ENCODE peak calls at places on chromosomes 12 and 14, in eight cellular contexts. One of them, this sample, is unnamed.

GRCh38 chr12:98990648-98991047 is 345.6 kb downstream of the APAF1 start:
- DNase-seq in effector memory CD4-positive, alpha-beta T cell: no peak
- DNase-seq in right atrium auricular region: no peak
- DNase-seq in tibial nerve: no peak
- DNase-seq in body of pancreas: no peak
- DNase-seq in caudate nucleus: no peak
- DNase-seq in PC-3: no peak
- DNase-seq in dorsolateral prefrontal cortex: no peak
- DNase-seq in this sample: no peak

GRCh38 chr12:43653289-43653915 is 101.4 kb upstream of the ADAMTS20 start:
- DNase-seq in caudate nucleus: no peak
- DNase-seq in PC-3: no peak
- DNase-seq in right atrium auricular region: no peak
- DNase-seq in tibial nerve: no peak
- DNase-seq in dorsolateral prefrontal cortex: no peak
- DNase-seq in effector memory CD4-positive, alpha-beta T cell: no peak
- DNase-seq in body of pancreas: no peak
- DNase-seq in this sample: no peak

GRCh38 chr14:33755358-33755757 is 195.5 kb downstream of the EGLN3 start:
- DNase-seq in dorsolateral prefrontal cortex: no peak
- DNase-seq in tibial nerve: no peak
- DNase-seq in PC-3: peak
- DNase-seq in right atrium auricular region: no peak
- DNase-seq in caudate nucleus: no peak
- DNase-seq in body of pancreas: no peak
- DNase-seq in effector memory CD4-positive, alpha-beta T cell: no peak
- DNase-seq in this sample: no peak

GRCh38 chr14:91257328-91258020 is 13.0 kb upstream of the GPR68 start:
- DNase-seq in dorsolateral prefrontal cortex: no peak
- DNase-seq in effector memory CD4-positive, alpha-beta T cell: no peak
- DNase-seq in PC-3: no peak
- DNase-seq in tibial nerve: no peak
- DNase-seq in caudate nucleus: no peak
- DNase-seq in body of pancreas: no peak
- DNase-seq in right atrium auricular region: no peak
- DNase-seq in this sample: no peak

GRCh38 chr12:77337327-77337726 is 272.0 kb upstream of the E2F7 start:
- DNase-seq in right atrium auricular region: no peak
- DNase-seq in body of pancreas: no peak
- DNase-seq in tibial nerve: no peak
- DNase-seq in caudate nucleus: no peak
- DNase-seq in PC-3: peak
- DNase-seq in effector memory CD4-positive, alpha-beta T cell: no peak
- DNase-seq in dorsolateral prefrontal cortex: no peak
- DNase-seq in this sample: no peak

GRCh38 chr14:30484976-30485375 is 74.0 kb upstream of the G2E3 start:
- DNase-seq in body of pancreas: no peak
- DNase-seq in effector memory CD4-positive, alpha-beta T cell: no peak
- DNase-seq in caudate nucleus: no peak
- DNase-seq in dorsolateral prefrontal cortex: no peak
- DNase-seq in tibial nerve: no peak
- DNase-seq in PC-3: no peak
- DNase-seq in right atrium auricular region: no peak
- DNase-seq in this sample: no peak

GRCh38 chr14:99157246-99157645 is 114.8 kb downstream of the BCL11B start:
- DNase-seq in dorsolateral prefrontal cortex: no peak
- DNase-seq in PC-3: no peak
- DNase-seq in body of pancreas: no peak
- DNase-seq in right atrium auricular region: no peak
- DNase-seq in caudate nucleus: no peak
- DNase-seq in effector memory CD4-positive, alpha-beta T cell: no peak
- DNase-seq in tibial nerve: no peak
- DNase-seq in this sample: no peak

GRCh38 chr12:26153421-26154154 is 28.8 kb upstream of the BHLHE41 start:
- DNase-seq in dorsolateral prefrontal cortex: no peak
- DNase-seq in tibial nerve: no peak
- DNase-seq in body of pancreas: peak
- DNase-seq in right atrium auricular region: no peak
- DNase-seq in PC-3: peak
- DNase-seq in effector memory CD4-positive, alpha-beta T cell: no peak
- DNase-seq in caudate nucleus: no peak
- DNase-seq in this sample: no peak

GRCh38 chr14:76500011-76500410 is 124.1 kb downstream of the ESRRB start:
- DNase-seq in tibial nerve: no peak
- DNase-seq in dorsolateral prefrontal cortex: no peak
- DNase-seq in right atrium auricular region: no peak
- DNase-seq in effector memory CD4-positive, alpha-beta T cell: no peak
- DNase-seq in caudate nucleus: no peak
- DNase-seq in body of pancreas: no peak
- DNase-seq in PC-3: peak
- DNase-seq in this sample: no peak

GRCh38 chr12:2566161-2566560 is 228.6 kb upstream of the FKBP4 start:
- DNase-seq in body of pancreas: no peak
- DNase-seq in PC-3: no peak
- DNase-seq in effector memory CD4-positive, alpha-beta T cell: no peak
- DNase-seq in right atrium auricular region: no peak
- DNase-seq in caudate nucleus: no peak
- DNase-seq in tibial nerve: no peak
- DNase-seq in dorsolateral prefrontal cortex: no peak
- DNase-seq in this sample: no peak

GRCh38 chr12:69096669-69097364 is 142.6 kb upstream of the CPSF6 start:
- DNase-seq in PC-3: peak
- DNase-seq in tibial nerve: no peak
- DNase-seq in caudate nucleus: no peak
- DNase-seq in body of pancreas: no peak
- DNase-seq in right atrium auricular region: no peak
- DNase-seq in dorsolateral prefrontal cortex: no peak
- DNase-seq in effector memory CD4-positive, alpha-beta T cell: no peak
- DNase-seq in this sample: no peak

GRCh38 chr14:23141706-23142467 is 22.8 kb upstream of the CEBPE start:
- DNase-seq in effector memory CD4-positive, alpha-beta T cell: no peak
- DNase-seq in right atrium auricular region: peak
- DNase-seq in caudate nucleus: no peak
- DNase-seq in body of pancreas: peak
- DNase-seq in dorsolateral prefrontal cortex: no peak
- DNase-seq in PC-3: peak
- DNase-seq in tibial nerve: no peak
- DNase-seq in this sample: no peak

GRCh38 chr14:104425763-104426691 is 153.5 kb upstream of the C14orf180 start:
- DNase-seq in right atrium auricular region: peak
- DNase-seq in tibial nerve: no peak
- DNase-seq in PC-3: no peak
- DNase-seq in dorsolateral prefrontal cortex: no peak
- DNase-seq in body of pancreas: no peak
- DNase-seq in caudate nucleus: no peak
- DNase-seq in effector memory CD4-positive, alpha-beta T cell: no peak
- DNase-seq in this sample: no peak

GRCh38 chr12:94010307-94010706 is 138.1 kb upstream of the PLXNC1 start:
- DNase-seq in PC-3: no peak
- DNase-seq in dorsolateral prefrontal cortex: no peak
- DNase-seq in tibial nerve: no peak
- DNase-seq in caudate nucleus: no peak
- DNase-seq in right atrium auricular region: no peak
- DNase-seq in effector memory CD4-positive, alpha-beta T cell: no peak
- DNase-seq in body of pancreas: no peak
- DNase-seq in this sample: no peak

GRCh38 chr12:113610698-113611097 is 139.0 kb upstream of the LHX5 start:
- DNase-seq in caudate nucleus: no peak
- DNase-seq in body of pancreas: no peak
- DNase-seq in right atrium auricular region: no peak
- DNase-seq in effector memory CD4-positive, alpha-beta T cell: no peak
- DNase-seq in dorsolateral prefrontal cortex: no peak
- DNase-seq in PC-3: no peak
- DNase-seq in tibial nerve: no peak
- DNase-seq in this sample: no peak
- H3K27ac ChIP-seq in caudate nucleus: no peak
- H3K27ac ChIP-seq in body of pancreas: no peak
- H3K27ac ChIP-seq in right atrium auricular region: no peak
- H3K27ac ChIP-seq in effector memory CD4-positive, alpha-beta T cell: no peak
- H3K27ac ChIP-seq in dorsolateral prefrontal cortex: no peak
- H3K27ac ChIP-seq in PC-3: no peak
- H3K27ac ChIP-seq in tibial nerve: no peak
- H3K27ac ChIP-seq in this sample: no peak

DNA sequence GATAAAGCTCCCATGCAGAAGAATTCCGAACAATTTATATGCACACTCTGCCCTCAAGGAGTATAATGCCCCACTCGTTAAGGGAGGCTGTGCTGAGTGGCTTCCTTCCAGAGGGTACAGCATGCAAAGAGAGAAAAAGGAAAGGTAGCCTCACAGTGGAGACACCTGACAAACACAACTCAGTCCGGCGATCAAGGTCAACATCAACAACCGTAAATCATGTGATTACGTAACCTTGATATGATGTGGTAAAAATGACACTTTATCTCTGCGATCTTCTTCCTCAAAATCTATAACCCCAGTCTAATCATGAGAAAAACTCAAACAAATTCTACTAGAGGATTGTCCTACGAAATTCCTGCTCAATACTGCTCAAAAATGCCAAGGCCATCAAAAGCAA is 400.5 kb upstream of the CCDC196 start:
- DNase-seq in effector memory CD4-positive, alpha-beta T cell: no peak
- DNase-seq in PC-3: no peak
- DNase-seq in dorsolateral prefrontal cortex: no peak
- DNase-seq in tibial nerve: no peak
- DNase-seq in body of pancreas: no peak
- DNase-seq in right atrium auricular region: no peak
- DNase-seq in caudate nucleus: no peak
- DNase-seq in this sample: no peak
- H3K27ac ChIP-seq in effector memory CD4-positive, alpha-beta T cell: no peak
- H3K27ac ChIP-seq in PC-3: no peak
- H3K27ac ChIP-seq in dorsolateral prefrontal cortex: no peak
- H3K27ac ChIP-seq in tibial nerve: no peak
- H3K27ac ChIP-seq in body of pancreas: no peak
- H3K27ac ChIP-seq in right atrium auricular region: no peak
- H3K27ac ChIP-seq in caudate nucleus: no peak
- H3K27ac ChIP-seq in this sample: no peak

GRCh38 chr12:53097207-53097563 is 282 bp upstream of the IGFBP6 start:
- DNase-seq in dorsolateral prefrontal cortex: no peak
- DNase-seq in effector memory CD4-positive, alpha-beta T cell: no peak
- DNase-seq in body of pancreas: no peak
- DNase-seq in PC-3: no peak
- DNase-seq in caudate nucleus: no peak
- DNase-seq in tibial nerve: no peak
- DNase-seq in right atrium auricular region: no peak
- DNase-seq in this sample: no peak
- H3K27ac ChIP-seq in dorsolateral prefrontal cortex: peak
- H3K27ac ChIP-seq in effector memory CD4-positive, alpha-beta T cell: peak
- H3K27ac ChIP-seq in body of pancreas: peak
- H3K27ac ChIP-seq in PC-3: peak
- H3K27ac ChIP-seq in caudate nucleus: peak
- H3K27ac ChIP-seq in tibial nerve: peak
- H3K27ac ChIP-seq in right atrium auricular region: peak
- H3K27ac ChIP-seq in this sample: peak

DNA sequence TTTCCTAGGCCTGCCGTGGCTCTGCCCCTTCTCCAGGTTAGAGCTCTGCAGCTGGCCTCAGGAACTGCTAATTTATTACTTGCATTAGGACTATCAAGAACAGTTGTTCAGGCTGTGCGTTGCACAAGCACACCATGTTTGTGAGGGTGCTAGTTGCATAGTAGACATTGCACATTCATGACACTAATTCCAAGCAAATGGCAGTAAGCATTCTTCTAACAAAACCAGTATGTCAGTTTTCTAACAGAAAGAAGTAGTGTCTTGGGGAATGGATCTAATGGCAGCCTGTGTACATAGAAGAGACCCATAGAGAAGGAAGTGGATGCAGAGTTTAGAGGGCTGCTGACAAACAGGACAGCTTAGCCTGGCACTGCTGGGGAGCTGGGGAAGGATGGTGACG is 53.9 kb downstream of the ERH start:
- DNase-seq in caudate nucleus: no peak
- DNase-seq in dorsolateral prefrontal cortex: no peak
- DNase-seq in body of pancreas: no peak
- DNase-seq in tibial nerve: no peak
- DNase-seq in right atrium auricular region: no peak
- DNase-seq in PC-3: no peak
- DNase-seq in effector memory CD4-positive, alpha-beta T cell: no peak
- DNase-seq in this sample: no peak
- H3K27ac ChIP-seq in caudate nucleus: no peak
- H3K27ac ChIP-seq in dorsolateral prefrontal cortex: no peak
- H3K27ac ChIP-seq in body of pancreas: no peak
- H3K27ac ChIP-seq in tibial nerve: no peak
- H3K27ac ChIP-seq in right atrium auricular region: no peak
- H3K27ac ChIP-seq in PC-3: no peak
- H3K27ac ChIP-seq in effector memory CD4-positive, alpha-beta T cell: no peak
- H3K27ac ChIP-seq in this sample: no peak

GRCh38 chr12:108810636-108811035 is 46.7 kb downstream of the SSH1 start:
- DNase-seq in tibial nerve: no peak
- DNase-seq in dorsolateral prefrontal cortex: no peak
- DNase-seq in body of pancreas: no peak
- DNase-seq in PC-3: no peak
- DNase-seq in caudate nucleus: no peak
- DNase-seq in right atrium auricular region: no peak
- DNase-seq in effector memory CD4-positive, alpha-beta T cell: no peak
- DNase-seq in this sample: no peak
- H3K27ac ChIP-seq in tibial nerve: no peak
- H3K27ac ChIP-seq in dorsolateral prefrontal cortex: no peak
- H3K27ac ChIP-seq in body of pancreas: no peak
- H3K27ac ChIP-seq in PC-3: no peak
- H3K27ac ChIP-seq in caudate nucleus: no peak
- H3K27ac ChIP-seq in right atrium auricular region: no peak
- H3K27ac ChIP-seq in effector memory CD4-positive, alpha-beta T cell: no peak
- H3K27ac ChIP-seq in this sample: no peak

DNA sequence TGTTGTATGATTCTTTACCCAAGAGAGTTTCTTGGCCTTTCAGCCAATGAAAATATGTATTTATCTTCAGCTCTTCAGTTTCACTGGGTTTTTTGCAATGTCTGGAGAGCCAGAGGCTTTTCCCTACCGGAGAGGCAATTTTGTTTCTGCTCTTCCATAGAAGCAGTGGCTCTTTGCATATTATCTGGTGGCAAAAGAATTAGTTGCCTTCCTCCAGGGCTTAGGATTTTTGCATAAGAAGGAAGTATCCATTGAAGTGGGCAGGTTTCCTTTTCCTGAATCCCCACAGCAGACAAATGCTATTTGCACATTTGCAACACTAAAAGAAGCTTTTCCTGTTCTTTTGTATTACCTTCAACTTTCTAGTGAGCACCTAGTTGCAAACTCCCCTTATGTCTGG is 75.2 kb downstream of the NTS start:
- DNase-seq in right atrium auricular region: no peak
- DNase-seq in body of pancreas: no peak
- DNase-seq in PC-3: no peak
- DNase-seq in effector memory CD4-positive, alpha-beta T cell: no peak
- DNase-seq in tibial nerve: no peak
- DNase-seq in caudate nucleus: no peak
- DNase-seq in dorsolateral prefrontal cortex: no peak
- DNase-seq in this sample: no peak
- H3K27ac ChIP-seq in right atrium auricular region: no peak
- H3K27ac ChIP-seq in body of pancreas: no peak
- H3K27ac ChIP-seq in PC-3: no peak
- H3K27ac ChIP-seq in effector memory CD4-positive, alpha-beta T cell: no peak
- H3K27ac ChIP-seq in tibial nerve: no peak
- H3K27ac ChIP-seq in caudate nucleus: no peak
- H3K27ac ChIP-seq in dorsolateral prefrontal cortex: no peak
- H3K27ac ChIP-seq in this sample: no peak

GRCh38 chr12:125685885-125686284 is 620.6 kb downstream of the AACS start:
- DNase-seq in effector memory CD4-positive, alpha-beta T cell: no peak
- DNase-seq in tibial nerve: no peak
- DNase-seq in body of pancreas: no peak
- DNase-seq in dorsolateral prefrontal cortex: no peak
- DNase-seq in right atrium auricular region: no peak
- DNase-seq in PC-3: no peak
- DNase-seq in caudate nucleus: no peak
- DNase-seq in this sample: no peak
- H3K27ac ChIP-seq in effector memory CD4-positive, alpha-beta T cell: no peak
- H3K27ac ChIP-seq in tibial nerve: no peak
- H3K27ac ChIP-seq in body of pancreas: no peak
- H3K27ac ChIP-seq in dorsolateral prefrontal cortex: no peak
- H3K27ac ChIP-seq in right atrium auricular region: no peak
- H3K27ac ChIP-seq in PC-3: no peak
- H3K27ac ChIP-seq in caudate nucleus: no peak
- H3K27ac ChIP-seq in this sample: no peak